ENCODE peak calls at places on chromosomes 12 and 14, in nine cellular contexts. I, J, C, U, A, F, B, V and L are unnamed samples.

GRCh38 chr14:68941820-68942219 is 37.3 kb downstream of the ACTN1 start:
- DNase-seq in I (no peak), J (peak; percentile 97), C (no peak), U (peak; percentile 91), A (peak; percentile 89), F (peak; percentile 98), B (peak; percentile 68), V (peak; percentile 54), L (no peak)

GRCh38 chr12:122834921-122835692 is at the start of gene HIP1R:
- DNase-seq in I (peak; percentile 70), J (no peak), C (peak; percentile 46), U (no peak), A (peak; percentile 69), F (peak; percentile 45), B (peak; percentile 82), V (peak; percentile 63), L (no peak)

GRCh38 chr12:14167005-14167628 is 185.7 kb upstream of the GRIN2B start:
- DNase-seq in I (peak; percentile 47), J (peak; percentile 46), C (no peak), U (peak; percentile 64), A (peak; percentile 65), F (peak; percentile 62), B (peak; percentile 71), V (peak; percentile 64), L (no peak)

GRCh38 chr14:104981699-104982541 is 3.7 kb upstream of the CLBA1 start:
- DNase-seq in I (no peak), J (no peak), C (no peak), U (no peak), A (no peak), F (no peak), B (no peak), V (no peak), L (no peak)

GRCh38 chr14:55071051-55071450 is 19.6 kb downstream of the MAPK1IP1L start:
- DNase-seq in I (no peak), J (peak; percentile 43), C (no peak), U (no peak), A (no peak), F (no peak), B (no peak), V (no peak), L (no peak)

GRCh38 chr12:125032466-125033152 is 32.6 kb upstream of the AACS start:
- DNase-seq in I (no peak), J (no peak), C (no peak), U (no peak), A (no peak), F (no peak), B (no peak), V (no peak), L (no peak)

GRCh38 chr12:6552140-6552551 is 3.7 kb downstream of the IFFO1 start:
- DNase-seq in I (no peak), J (no peak), C (no peak), U (peak; percentile 42), A (peak; percentile 25), F (no peak), B (no peak), V (no peak), L (no peak)

GRCh38 chr14:35159742-35160409 is 37.5 kb downstream of the PRORP start:
- DNase-seq in I (no peak), J (peak; percentile 90), C (no peak), U (peak; percentile 81), A (no peak), F (peak; percentile 98), B (no peak), V (no peak), L (no peak)

GRCh38 chr12:126055521-126055920 is 990.3 kb downstream of the AACS start:
- DNase-seq in I (no peak), J (no peak), C (no peak), U (no peak), A (no peak), F (peak; percentile 62), B (no peak), V (no peak), L (no peak)

GRCh38 chr12:116959845-116960514 is 49.2 kb downstream of the FBXW8 start:
- DNase-seq in I (no peak), J (no peak), C (no peak), U (no peak), A (no peak), F (peak; percentile 19), B (no peak), V (no peak), L (no peak)

GRCh38 chr12:33672879-33673577 is 233.4 kb upstream of the SYT10 start:
- DNase-seq in I (no peak), J (no peak), C (no peak), U (no peak), A (no peak), F (no peak), B (no peak), V (no peak), L (no peak)
- TF ChIP-seq CTCF in I (no peak), J (no peak), C (no peak), U (no peak), A (no peak), F (no peak), B (no peak), V (no peak), L (no peak)

GRCh38 chr14:63650336-63650952 is 8.8 kb upstream of the WDR89 start:
- DNase-seq in I (no peak), J (no peak), C (peak; percentile 47), U (peak; percentile 81), A (no peak), F (no peak), B (no peak), V (no peak), L (no peak)

GRCh38 chr14:63652406-63652805 is 10.7 kb upstream of the WDR89 start:
- DNase-seq in I (no peak), J (no peak), C (no peak), U (no peak), A (no peak), F (no peak), B (no peak), V (no peak), L (no peak)

GRCh38 chr14:63642656-63643382 is 1.1 kb upstream of the WDR89 start:
- DNase-seq in I (no peak), J (no peak), C (no peak), U (peak; percentile 5), A (no peak), F (peak; percentile 7), B (no peak), V (no peak), L (no peak)

GRCh38 chr14:63644741-63645140 is 3.1 kb upstream of the WDR89 start:
- DNase-seq in I (no peak), J (no peak), C (no peak), U (no peak), A (no peak), F (peak; percentile 53), B (no peak), V (no peak), L (no peak)

DNA sequence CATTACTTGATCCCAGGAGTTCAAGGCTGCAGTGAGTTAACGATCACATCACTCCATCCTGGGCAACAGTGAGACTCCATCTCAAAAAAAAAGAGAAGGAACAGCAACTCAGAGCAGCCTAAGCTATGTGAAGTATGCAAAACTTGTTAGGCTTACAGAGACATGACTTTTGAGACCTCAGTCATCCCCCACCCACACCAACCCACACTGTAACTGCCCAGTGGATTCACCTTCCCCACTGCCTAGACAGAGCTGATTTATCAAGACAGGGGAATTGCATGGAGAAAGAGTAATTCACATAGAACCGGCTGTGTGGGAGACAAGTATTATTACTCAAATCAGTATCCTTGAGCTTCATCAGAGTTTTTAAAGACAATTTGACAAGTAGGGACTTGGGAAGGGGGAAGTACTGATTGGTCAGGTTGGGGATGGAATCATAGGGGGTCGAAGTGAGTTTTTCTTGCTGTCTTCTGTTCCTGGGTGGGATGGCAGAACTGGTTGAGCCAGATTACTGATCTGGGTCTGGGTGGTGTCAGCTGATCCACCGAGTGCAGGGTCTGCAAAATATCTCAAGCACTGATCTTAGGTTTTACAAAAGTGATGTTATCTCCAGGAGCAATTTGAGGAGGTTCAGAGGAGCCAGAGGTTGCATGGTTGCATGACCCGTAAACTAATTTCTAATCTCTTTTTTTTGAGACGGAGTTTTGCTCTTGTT is 6.2 kb upstream of the WDR89 start:
- DNase-seq in I (no peak), J (no peak), C (no peak), U (no peak), A (no peak), F (no peak), B (no peak), V (no peak), L (no peak)
- TF ChIP-seq CTCF in I (no peak), J (no peak), C (no peak), U (no peak), A (no peak), F (no peak), B (no peak), V (no peak), L (no peak)

GRCh38 chr12:128707488-128707887 is 116.3 kb downstream of the SLC15A4 start:
- DNase-seq in I (no peak), J (no peak), C (no peak), U (no peak), A (peak; percentile 52), F (no peak), B (no peak), V (no peak), L (no peak)
- TF ChIP-seq CTCF in I (no peak), J (no peak), C (no peak), U (no peak), A (peak; percentile 65), F (no peak), B (peak; percentile 44), V (no peak), L (no peak)

GRCh38 chr12:47808574-47809380 is 10.9 kb downstream of the HDAC7 start:
- DNase-seq in I (no peak), J (no peak), C (peak; percentile 60), U (no peak), A (no peak), F (peak; percentile 71), B (peak; percentile 20), V (no peak), L (no peak)
- TF ChIP-seq CTCF in I (peak; percentile 14), J (peak; percentile 51), C (peak; percentile 27), U (peak; percentile 36), A (peak; percentile 40), F (peak; percentile 10), B (peak; percentile 14), V (no peak), L (peak; percentile 35)

DNA sequence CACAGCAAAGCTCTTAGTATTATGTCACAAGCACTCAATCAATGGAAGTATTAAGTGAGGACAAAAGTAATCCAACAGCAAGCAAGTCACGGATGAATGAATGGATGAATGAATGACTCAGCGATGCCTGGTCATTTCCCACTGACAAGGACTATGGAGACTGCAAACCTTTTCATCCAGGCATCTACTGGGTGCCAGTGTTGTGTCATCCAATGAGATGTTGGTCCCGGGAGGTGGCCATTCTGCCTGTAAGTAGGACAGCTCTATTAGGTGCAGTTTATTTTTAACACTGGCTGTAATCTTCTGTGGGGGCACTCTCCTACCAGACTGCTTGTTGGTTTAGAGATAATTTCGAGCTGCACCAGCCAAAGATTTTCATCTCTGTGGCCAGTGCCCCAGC is 39.4 kb downstream of the STAB2 start:
- DNase-seq in I (no peak), J (no peak), C (no peak), U (no peak), A (peak; percentile 49), F (peak; percentile 19), B (peak; percentile 62), V (no peak), L (no peak)
- TF ChIP-seq CTCF in I (peak; percentile 59), J (no peak), C (no peak), U (no peak), A (peak; percentile 30), F (no peak), B (peak; percentile 41), V (no peak), L (peak; percentile 49)